ENCODE peak calls at places on chromosomes 7 and 10, in ten cellular contexts. One of them, this sample, is unnamed.

GRCh38 chr10:12419279-12419847 is 70.0 kb downstream of the CAMK1D start:
- DNase-seq in hepatocyte: peak
- DNase-seq in thoracic aorta: peak
- DNase-seq in CD14-positive monocyte: no peak
- DNase-seq in ascending aorta: peak
- DNase-seq in mesothelial cell of epicardium: no peak
- DNase-seq in GM13976: peak
- DNase-seq in body of pancreas: peak
- DNase-seq in B cell: no peak
- DNase-seq in HL-60: no peak
- DNase-seq in this sample: peak

GRCh38 chr10:69318997-69319727 is 40.9 kb downstream of the HK1 start:
- DNase-seq in hepatocyte: peak
- DNase-seq in thoracic aorta: peak
- DNase-seq in CD14-positive monocyte: peak
- DNase-seq in ascending aorta: peak
- DNase-seq in mesothelial cell of epicardium: no peak
- DNase-seq in GM13976: peak
- DNase-seq in body of pancreas: peak
- DNase-seq in B cell: peak
- DNase-seq in HL-60: no peak
- DNase-seq in this sample: no peak

GRCh38 chr7:116357776-116358670 is 141.5 kb upstream of the CAV2 start:
- DNase-seq in hepatocyte: no peak
- DNase-seq in thoracic aorta: no peak
- DNase-seq in CD14-positive monocyte: no peak
- DNase-seq in ascending aorta: no peak
- DNase-seq in mesothelial cell of epicardium: no peak
- DNase-seq in GM13976: no peak
- DNase-seq in body of pancreas: no peak
- DNase-seq in B cell: no peak
- DNase-seq in HL-60: no peak
- DNase-seq in this sample: no peak

GRCh38 chr7:4849390-4849789 is 12.4 kb downstream of the PAPOLB start:
- DNase-seq in hepatocyte: peak
- DNase-seq in thoracic aorta: no peak
- DNase-seq in CD14-positive monocyte: no peak
- DNase-seq in ascending aorta: no peak
- DNase-seq in mesothelial cell of epicardium: no peak
- DNase-seq in GM13976: peak
- DNase-seq in body of pancreas: no peak
- DNase-seq in B cell: peak
- DNase-seq in HL-60: no peak
- DNase-seq in this sample: no peak

GRCh38 chr10:46239999-46240683 is 46.7 kb upstream of the ANTXRL start:
- DNase-seq in hepatocyte: no peak
- DNase-seq in thoracic aorta: no peak
- DNase-seq in CD14-positive monocyte: no peak
- DNase-seq in ascending aorta: no peak
- DNase-seq in mesothelial cell of epicardium: no peak
- DNase-seq in GM13976: no peak
- DNase-seq in body of pancreas: no peak
- DNase-seq in B cell: no peak
- DNase-seq in HL-60: no peak
- DNase-seq in this sample: no peak

GRCh38 chr10:58473966-58474365 is 38.7 kb upstream of the BICC1 start:
- DNase-seq in hepatocyte: peak
- DNase-seq in thoracic aorta: no peak
- DNase-seq in CD14-positive monocyte: no peak
- DNase-seq in ascending aorta: no peak
- DNase-seq in mesothelial cell of epicardium: no peak
- DNase-seq in GM13976: no peak
- DNase-seq in body of pancreas: no peak
- DNase-seq in B cell: no peak
- DNase-seq in HL-60: no peak
- DNase-seq in this sample: no peak

GRCh38 chr10:79453392-79453791 is 8.0 kb upstream of the ZCCHC24 start:
- DNase-seq in hepatocyte: no peak
- DNase-seq in thoracic aorta: no peak
- DNase-seq in CD14-positive monocyte: no peak
- DNase-seq in ascending aorta: no peak
- DNase-seq in mesothelial cell of epicardium: no peak
- DNase-seq in GM13976: no peak
- DNase-seq in body of pancreas: no peak
- DNase-seq in B cell: no peak
- DNase-seq in HL-60: no peak
- DNase-seq in this sample: no peak

GRCh38 chr10:104824378-104825006 is 183.4 kb downstream of the SORCS3 start:
- DNase-seq in hepatocyte: peak
- DNase-seq in thoracic aorta: no peak
- DNase-seq in CD14-positive monocyte: no peak
- DNase-seq in ascending aorta: no peak
- DNase-seq in mesothelial cell of epicardium: peak
- DNase-seq in GM13976: peak
- DNase-seq in body of pancreas: no peak
- DNase-seq in B cell: no peak
- DNase-seq in HL-60: no peak
- DNase-seq in this sample: no peak

GRCh38 chr10:120948889-120949382 is 97.8 kb downstream of the WDR11 start:
- DNase-seq in hepatocyte: peak
- DNase-seq in thoracic aorta: no peak
- DNase-seq in CD14-positive monocyte: no peak
- DNase-seq in ascending aorta: no peak
- DNase-seq in mesothelial cell of epicardium: peak
- DNase-seq in GM13976: peak
- DNase-seq in body of pancreas: peak
- DNase-seq in B cell: peak
- DNase-seq in HL-60: peak
- DNase-seq in this sample: no peak

GRCh38 chr7:134140889-134141867 is 14.0 kb downstream of the LRGUK start:
- DNase-seq in hepatocyte: peak
- DNase-seq in thoracic aorta: no peak
- DNase-seq in CD14-positive monocyte: peak
- DNase-seq in ascending aorta: no peak
- DNase-seq in mesothelial cell of epicardium: peak
- DNase-seq in GM13976: peak
- DNase-seq in body of pancreas: peak
- DNase-seq in B cell: peak
- DNase-seq in HL-60: no peak
- DNase-seq in this sample: no peak

GRCh38 chr7:98927125-98927524 is 48.8 kb downstream of the TRRAP start:
- DNase-seq in hepatocyte: no peak
- DNase-seq in thoracic aorta: no peak
- DNase-seq in CD14-positive monocyte: no peak
- DNase-seq in ascending aorta: no peak
- DNase-seq in mesothelial cell of epicardium: no peak
- DNase-seq in GM13976: no peak
- DNase-seq in body of pancreas: no peak
- DNase-seq in B cell: no peak
- DNase-seq in HL-60: no peak
- DNase-seq in this sample: no peak

GRCh38 chr10:6503171-6503570 is 76.9 kb downstream of the PRKCQ start:
- DNase-seq in hepatocyte: no peak
- DNase-seq in thoracic aorta: no peak
- DNase-seq in CD14-positive monocyte: no peak
- DNase-seq in ascending aorta: no peak
- DNase-seq in mesothelial cell of epicardium: no peak
- DNase-seq in GM13976: no peak
- DNase-seq in body of pancreas: no peak
- DNase-seq in B cell: no peak
- DNase-seq in HL-60: no peak
- DNase-seq in this sample: no peak

GRCh38 chr7:55054252-55054651 is 35.4 kb downstream of the EGFR start:
- DNase-seq in hepatocyte: no peak
- DNase-seq in thoracic aorta: no peak
- DNase-seq in CD14-positive monocyte: no peak
- DNase-seq in ascending aorta: no peak
- DNase-seq in mesothelial cell of epicardium: no peak
- DNase-seq in GM13976: no peak
- DNase-seq in body of pancreas: no peak
- DNase-seq in B cell: no peak
- DNase-seq in HL-60: no peak
- DNase-seq in this sample: no peak
- TF ChIP-seq CTCF in hepatocyte: no peak
- TF ChIP-seq CTCF in thoracic aorta: peak
- TF ChIP-seq CTCF in CD14-positive monocyte: no peak
- TF ChIP-seq CTCF in ascending aorta: peak
- TF ChIP-seq CTCF in mesothelial cell of epicardium: no peak
- TF ChIP-seq CTCF in GM13976: no peak
- TF ChIP-seq CTCF in body of pancreas: no peak
- TF ChIP-seq CTCF in B cell: no peak
- TF ChIP-seq CTCF in HL-60: no peak
- TF ChIP-seq CTCF in this sample: no peak

GRCh38 chr10:103712898-103713498 is 142.4 kb downstream of the SH3PXD2A start:
- DNase-seq in hepatocyte: peak
- DNase-seq in thoracic aorta: peak
- DNase-seq in CD14-positive monocyte: peak
- DNase-seq in ascending aorta: peak
- DNase-seq in mesothelial cell of epicardium: peak
- DNase-seq in GM13976: peak
- DNase-seq in body of pancreas: peak
- DNase-seq in B cell: peak
- DNase-seq in HL-60: peak
- DNase-seq in this sample: no peak

GRCh38 chr10:103709341-103709920 is 145.9 kb downstream of the SH3PXD2A start:
- DNase-seq in hepatocyte: no peak
- DNase-seq in thoracic aorta: no peak
- DNase-seq in CD14-positive monocyte: no peak
- DNase-seq in ascending aorta: no peak
- DNase-seq in mesothelial cell of epicardium: no peak
- DNase-seq in GM13976: no peak
- DNase-seq in body of pancreas: no peak
- DNase-seq in B cell: no peak
- DNase-seq in HL-60: no peak
- DNase-seq in this sample: no peak

GRCh38 chr10:103710490-103710889 is 144.9 kb downstream of the SH3PXD2A start:
- DNase-seq in hepatocyte: no peak
- DNase-seq in thoracic aorta: no peak
- DNase-seq in CD14-positive monocyte: no peak
- DNase-seq in ascending aorta: no peak
- DNase-seq in mesothelial cell of epicardium: no peak
- DNase-seq in GM13976: no peak
- DNase-seq in body of pancreas: no peak
- DNase-seq in B cell: no peak
- DNase-seq in HL-60: no peak
- DNase-seq in this sample: no peak

GRCh38 chr10:103712146-103712545 is 143.2 kb downstream of the SH3PXD2A start:
- DNase-seq in hepatocyte: no peak
- DNase-seq in thoracic aorta: no peak
- DNase-seq in CD14-positive monocyte: no peak
- DNase-seq in ascending aorta: no peak
- DNase-seq in mesothelial cell of epicardium: no peak
- DNase-seq in GM13976: no peak
- DNase-seq in body of pancreas: no peak
- DNase-seq in B cell: no peak
- DNase-seq in HL-60: no peak
- DNase-seq in this sample: no peak

GRCh38 chr10:103711351-103711994 is 143.9 kb downstream of the SH3PXD2A start:
- DNase-seq in hepatocyte: no peak
- DNase-seq in thoracic aorta: no peak
- DNase-seq in CD14-positive monocyte: no peak
- DNase-seq in ascending aorta: no peak
- DNase-seq in mesothelial cell of epicardium: no peak
- DNase-seq in GM13976: no peak
- DNase-seq in body of pancreas: no peak
- DNase-seq in B cell: no peak
- DNase-seq in HL-60: no peak
- DNase-seq in this sample: no peak
- TF ChIP-seq CTCF in hepatocyte: peak
- TF ChIP-seq CTCF in thoracic aorta: no peak
- TF ChIP-seq CTCF in CD14-positive monocyte: no peak
- TF ChIP-seq CTCF in ascending aorta: peak
- TF ChIP-seq CTCF in mesothelial cell of epicardium: peak
- TF ChIP-seq CTCF in GM13976: no peak
- TF ChIP-seq CTCF in body of pancreas: no peak
- TF ChIP-seq CTCF in B cell: no peak
- TF ChIP-seq CTCF in HL-60: no peak
- TF ChIP-seq CTCF in this sample: no peak

GRCh38 chr10:34017281-34017680 is 682.8 kb upstream of the NRP1 start:
- DNase-seq in hepatocyte: no peak
- DNase-seq in thoracic aorta: no peak
- DNase-seq in CD14-positive monocyte: no peak
- DNase-seq in ascending aorta: no peak
- DNase-seq in mesothelial cell of epicardium: no peak
- DNase-seq in GM13976: no peak
- DNase-seq in body of pancreas: no peak
- DNase-seq in B cell: no peak
- DNase-seq in HL-60: no peak
- DNase-seq in this sample: no peak
- TF ChIP-seq CTCF in hepatocyte: no peak
- TF ChIP-seq CTCF in thoracic aorta: no peak
- TF ChIP-seq CTCF in CD14-positive monocyte: no peak
- TF ChIP-seq CTCF in ascending aorta: no peak
- TF ChIP-seq CTCF in mesothelial cell of epicardium: no peak
- TF ChIP-seq CTCF in GM13976: no peak
- TF ChIP-seq CTCF in body of pancreas: no peak
- TF ChIP-seq CTCF in B cell: no peak
- TF ChIP-seq CTCF in HL-60: no peak
- TF ChIP-seq CTCF in this sample: no peak

GRCh38 chr10:23157691-23158369 is 34.3 kb upstream of the PTF1A start:
- DNase-seq in hepatocyte: peak
- DNase-seq in thoracic aorta: no peak
- DNase-seq in CD14-positive monocyte: no peak
- DNase-seq in ascending aorta: no peak
- DNase-seq in mesothelial cell of epicardium: no peak
- DNase-seq in GM13976: peak
- DNase-seq in body of pancreas: peak
- DNase-seq in B cell: peak
- DNase-seq in HL-60: no peak
- DNase-seq in this sample: no peak
- TF ChIP-seq CTCF in hepatocyte: no peak
- TF ChIP-seq CTCF in thoracic aorta: no peak
- TF ChIP-seq CTCF in CD14-positive monocyte: no peak
- TF ChIP-seq CTCF in ascending aorta: no peak
- TF ChIP-seq CTCF in mesothelial cell of epicardium: no peak
- TF ChIP-seq CTCF in GM13976: peak
- TF ChIP-seq CTCF in body of pancreas: no peak
- TF ChIP-seq CTCF in B cell: no peak
- TF ChIP-seq CTCF in HL-60: no peak
- TF ChIP-seq CTCF in this sample: peak